ENCODE peak calls at places on chromosomes 5 and 9, in nine cellular contexts. T, N, S, H, D, X, E, L and G are unnamed samples.

GRCh38 chr5:149962040-149962439 is 1.5 kb downstream of the SLC26A2 start:
- DNase-seq in E (peak), L (peak), S (peak), T (peak), X (peak), N (peak), H (peak), D (no peak), G (peak)

GRCh38 chr5:139964994-139965565 is 78.0 kb downstream of the NRG2 start:
- DNase-seq in L (no peak), E (no peak), X (no peak), S (no peak), N (no peak), D (peak), T (no peak), H (no peak), G (no peak)

GRCh38 chr5:124453221-124454032 is 293.0 kb downstream of the ZNF608 start:
- DNase-seq in N (peak), X (peak), H (peak), S (peak), E (no peak), T (peak), L (no peak), D (no peak), G (peak)

GRCh38 chr5:386432-387341 is 56.3 kb upstream of the EXOC3 start:
- DNase-seq in D (no peak), L (no peak), E (no peak), X (no peak), S (peak), T (peak), N (no peak), H (peak), G (peak)

GRCh38 chr5:32714836-32715235 is 3.7 kb downstream of the NPR3 start:
- DNase-seq in E (no peak), H (peak), S (peak), N (no peak), T (no peak), D (no peak), X (no peak), L (no peak), G (peak)

GRCh38 chr5:6411141-6411540 is 32.8 kb upstream of the MED10 start:
- DNase-seq in H (no peak), D (no peak), S (no peak), T (no peak), X (no peak), E (no peak), L (peak), N (no peak), G (no peak)

GRCh38 chr5:173204185-173204979 is 30.6 kb downstream of the NKX2-5 start:
- DNase-seq in S (peak), D (no peak), N (peak), T (peak), E (peak), H (peak), L (peak), X (peak), G (no peak)

GRCh38 chr5:168578006-168578405 is 1.2 kb downstream of the PANK3 start:
- DNase-seq in S (peak), N (peak), D (no peak), L (peak), T (peak), X (peak), E (no peak), H (peak), G (peak)

GRCh38 chr9:96686638-96687335 is 31.7 kb upstream of the PRXL2C start:
- DNase-seq in H (peak), N (peak), T (peak), L (no peak), X (peak), D (peak), E (peak), S (peak), G (peak)

GRCh38 chr5:176780071-176780850 is 30.1 kb upstream of the UNC5A start:
- DNase-seq in D (peak), X (no peak), S (no peak), N (no peak), T (no peak), H (no peak), E (no peak), L (no peak), G (peak)
- H3K27ac ChIP-seq in D (no peak), X (no peak), S (no peak), N (no peak), T (no peak), H (no peak), E (no peak), L (no peak), G (no peak)

GRCh38 chr5:160847526-160848085 is 4.4 kb downstream of the ATP10B start:
- DNase-seq in X (no peak), S (no peak), N (no peak), E (no peak), T (no peak), D (no peak), H (no peak), L (no peak), G (no peak)

GRCh38 chr5:160846642-160847041 is 5.4 kb downstream of the ATP10B start:
- DNase-seq in D (no peak), H (no peak), X (no peak), E (no peak), N (no peak), S (no peak), L (no peak), T (no peak), G (no peak)

GRCh38 chr5:160843240-160843639 is 8.8 kb downstream of the ATP10B start:
- DNase-seq in T (no peak), L (no peak), H (no peak), X (no peak), E (no peak), D (no peak), N (no peak), S (no peak), G (no peak)

DNA sequence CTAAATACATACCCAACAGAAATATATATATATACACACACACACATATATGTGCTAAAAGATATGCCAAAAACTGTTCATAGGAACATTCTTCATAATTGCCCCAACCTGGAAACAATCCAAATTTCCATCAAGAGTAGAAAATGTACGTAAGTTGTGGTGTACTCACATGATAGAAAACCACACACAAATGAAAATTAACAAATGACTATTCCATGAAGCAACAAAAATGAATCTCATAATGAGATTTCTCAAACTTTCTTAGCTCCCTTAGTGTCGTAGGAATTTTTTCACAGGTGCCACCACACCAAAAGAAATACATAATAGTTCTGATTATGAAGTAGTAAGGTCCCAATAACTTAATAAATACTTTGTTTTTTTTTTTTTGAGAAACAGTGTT is 7.8 kb downstream of the ATP10B start:
- DNase-seq in N (no peak), H (no peak), L (no peak), X (no peak), D (no peak), E (no peak), S (no peak), T (no peak), G (no peak)
- H2AFZ ChIP-seq in N (no peak), H (no peak), L (no peak), X (no peak), D (no peak), E (no peak), S (no peak), T (no peak), G (no peak)

GRCh38 chr5:131268758-131269370 is 5.0 kb downstream of the CDC42SE2 start:
- DNase-seq in N (no peak), H (peak), D (no peak), L (no peak), E (no peak), T (no peak), X (no peak), S (peak), G (no peak)
- H3K27ac ChIP-seq in N (no peak), H (no peak), D (no peak), L (no peak), E (no peak), T (no peak), X (no peak), S (no peak), G (no peak)

GRCh38 chr5:143226872-143227271 is 176.6 kb downstream of the NR3C1 start:
- DNase-seq in L (no peak), X (no peak), E (no peak), T (no peak), N (no peak), S (no peak), H (no peak), D (no peak), G (no peak)
- H2AFZ ChIP-seq in L (no peak), X (no peak), E (no peak), T (no peak), N (peak), S (no peak), H (no peak), D (no peak), G (no peak)

DNA sequence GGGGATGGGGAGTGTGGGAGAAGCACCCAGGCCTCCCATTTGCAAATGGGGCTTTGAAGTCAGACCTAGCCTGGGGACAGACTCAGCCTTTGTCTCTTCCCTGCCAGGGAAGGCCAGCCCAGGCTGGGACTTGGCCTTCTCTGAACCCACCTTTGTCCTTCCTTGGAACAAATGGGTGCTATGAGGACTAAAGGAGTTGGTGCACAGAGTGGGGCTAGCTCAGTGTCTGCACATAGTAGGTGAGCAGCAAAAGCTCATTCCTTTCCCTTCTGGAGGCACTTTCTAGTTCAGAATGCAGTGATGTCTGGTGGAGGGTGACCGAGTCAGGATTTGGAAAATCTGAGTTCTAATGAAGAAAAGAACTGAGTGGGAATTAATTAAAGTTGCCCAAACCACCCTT is 37.2 kb downstream of the COL27A1 start:
- DNase-seq in H (no peak), L (no peak), E (no peak), D (no peak), S (no peak), X (no peak), T (no peak), N (no peak), G (no peak)
- H3K27ac ChIP-seq in H (no peak), L (no peak), E (no peak), D (no peak), S (no peak), X (no peak), T (no peak), N (no peak), G (no peak)

GRCh38 chr9:580652-581342 is 260.7 kb upstream of the DMRT1 start:
- DNase-seq in L (no peak), D (no peak), E (no peak), H (no peak), S (no peak), X (no peak), N (no peak), T (no peak), G (no peak)

GRCh38 chr9:581673-582497 is 259.6 kb upstream of the DMRT1 start:
- DNase-seq in L (peak), S (no peak), H (no peak), T (no peak), D (peak), X (peak), E (peak), N (no peak), G (no peak)

GRCh38 chr9:582775-583174 is 258.7 kb upstream of the DMRT1 start:
- DNase-seq in N (no peak), E (no peak), T (no peak), S (no peak), L (no peak), X (no peak), H (no peak), D (no peak), G (no peak)
- H2AFZ ChIP-seq in N (no peak), E (no peak), T (no peak), S (no peak), L (no peak), X (no peak), H (no peak), D (no peak), G (no peak)

GRCh38 chr9:36398745-36399144 is 1.3 kb downstream of the RNF38 start:
- DNase-seq in H (peak), N (peak), T (peak), S (peak), D (no peak), E (no peak), X (no peak), L (no peak), G (peak)
- H3K27ac ChIP-seq in H (no peak), N (peak), T (no peak), S (peak), D (no peak), E (no peak), X (no peak), L (peak), G (peak)

GRCh38 chr5:93280518-93280917 is 300.5 kb downstream of the NR2F1-AS1 start:
- DNase-seq in N (no peak), X (no peak), D (no peak), L (no peak), H (no peak), S (no peak), T (no peak), E (no peak), G (no peak)
- H2AFZ ChIP-seq in N (peak), X (no peak), D (no peak), L (no peak), H (no peak), S (no peak), T (no peak), E (peak), G (no peak)

DNA sequence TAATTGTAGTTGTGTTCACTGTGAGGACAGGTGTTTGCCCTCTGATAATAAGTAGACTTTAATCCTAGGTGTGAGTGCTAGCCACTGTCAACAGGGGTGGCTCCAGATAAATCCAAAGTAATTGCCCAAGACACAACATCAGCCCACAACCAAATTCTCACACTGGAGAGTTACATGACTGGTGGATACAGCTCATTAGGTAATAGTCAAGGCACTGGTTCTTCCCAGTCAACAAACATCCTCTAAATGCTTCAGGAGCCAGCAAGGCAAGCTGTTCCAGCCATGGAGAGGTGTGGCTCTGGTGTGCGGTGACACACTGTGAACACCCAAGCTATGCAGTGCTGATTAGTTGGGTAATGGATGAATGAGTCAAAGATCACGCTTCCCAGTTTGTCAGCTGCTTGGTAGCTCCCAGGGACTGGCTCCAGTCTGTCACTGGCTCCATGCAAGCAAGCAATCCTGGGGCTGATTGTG is 62.9 kb downstream of the UGCG start:
- DNase-seq in H (peak), D (no peak), S (peak), X (no peak), L (peak), N (peak), E (no peak), T (peak), G (peak)
- H3K27ac ChIP-seq in H (peak), D (no peak), S (peak), X (no peak), L (no peak), N (peak), E (no peak), T (peak), G (peak)